ENCODE peak calls at places on chromosome 20, in seven cellular contexts. L is AG09319, W is neural crest cell, V is RWPE1, F is choroid plexus epithelial cell, H is cardiac muscle cell, P is tibial artery. B is an unnamed sample.

GRCh38 chr20:31475032-31475431 is at the start of the genes DEFB124 and REM1:
- DNase-seq in P (peak), F (no peak), V (no peak), L (no peak), H (no peak), W (no peak), B (no peak)

GRCh38 chr20:54062812-54063280 is 7.5 kb downstream of the BCAS1 start:
- DNase-seq in L (no peak), H (peak), V (peak), P (no peak), W (no peak), F (peak), B (no peak)

GRCh38 chr20:54103762-54104600 is 33.6 kb upstream of the BCAS1 start:
- DNase-seq in L (no peak), W (no peak), V (no peak), H (no peak), P (no peak), F (no peak), B (no peak)

GRCh38 chr20:51447097-51447764 is 95.3 kb downstream of the NFATC2 start:
- DNase-seq in H (peak), L (peak), F (peak), W (no peak), V (peak), P (peak), B (peak)

GRCh38 chr20:36717657-36718056 is 28.2 kb downstream of the NDRG3 start:
- DNase-seq in L (no peak), F (peak), V (no peak), H (peak), P (no peak), W (no peak), B (no peak)

GRCh38 chr20:17610566-17611289 is 40.9 kb downstream of the DSTN start:
- DNase-seq in P (peak), F (peak), V (no peak), H (no peak), W (no peak), L (no peak), B (no peak)

GRCh38 chr20:50715694-50716093 is 15.7 kb upstream of the PARD6B start:
- DNase-seq in L (no peak), V (no peak), P (no peak), W (no peak), F (no peak), H (no peak), B (no peak)

GRCh38 chr20:52150440-52151258 is 40.9 kb downstream of the ZFP64 start:
- DNase-seq in P (no peak), L (peak), H (peak), V (peak), F (peak), W (peak), B (no peak)

GRCh38 chr20:50848846-50849673 is 54.2 kb downstream of the BCAS4 start:
- DNase-seq in V (no peak), H (no peak), W (no peak), P (no peak), L (no peak), F (peak), B (no peak)

GRCh38 chr20:50762435-50763201 is 31.2 kb downstream of the PARD6B start:
- DNase-seq in W (no peak), F (peak), V (peak), H (peak), P (peak), L (no peak), B (no peak)

GRCh38 chr20:1945134-1945618 is 48.7 kb downstream of the PDYN start:
- DNase-seq in L (peak), H (peak), P (peak), W (no peak), F (no peak), V (no peak), B (no peak)

GRCh38 chr20:51600950-51601349 is 58.4 kb upstream of the NFATC2 start:
- DNase-seq in V (no peak), L (no peak), P (no peak), H (no peak), F (no peak), W (no peak), B (no peak)

GRCh38 chr20:24994470-24995368 is 2.2 kb upstream of the APMAP start:
- DNase-seq in V (peak), F (peak), H (peak), P (peak), W (peak), L (peak), B (peak)

GRCh38 chr20:58511364-58511763 is 3.8 kb downstream of the APCDD1L start:
- DNase-seq in P (no peak), L (peak), H (peak), V (no peak), W (no peak), F (peak), B (no peak)

DNA sequence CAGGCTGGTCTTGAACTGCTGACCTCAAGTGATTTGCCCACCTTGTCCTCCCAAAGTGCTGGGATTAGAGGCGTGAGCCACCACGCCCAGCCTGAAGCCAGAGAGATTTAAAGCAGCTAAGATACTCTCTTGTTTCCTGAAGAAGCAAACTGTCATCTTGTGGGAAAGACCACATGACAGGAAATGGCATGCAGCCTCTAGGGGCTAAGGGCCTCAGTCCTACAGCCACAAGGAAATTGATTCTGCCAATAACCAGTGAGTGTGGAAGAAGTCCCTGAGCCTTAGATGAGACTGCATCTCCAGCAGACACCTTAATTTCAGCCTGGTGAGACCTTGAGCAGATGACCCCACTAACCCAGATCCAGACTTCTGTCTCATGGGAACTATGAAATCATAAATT is 40.9 kb downstream of the KIZ start:
- DNase-seq in H (no peak), P (no peak), L (no peak), V (no peak), W (no peak), F (no peak), B (no peak)
- TF ChIP-seq CTCF in H (no peak), P (no peak), L (no peak), V (no peak), W (no peak), F (no peak), B (no peak)

DNA sequence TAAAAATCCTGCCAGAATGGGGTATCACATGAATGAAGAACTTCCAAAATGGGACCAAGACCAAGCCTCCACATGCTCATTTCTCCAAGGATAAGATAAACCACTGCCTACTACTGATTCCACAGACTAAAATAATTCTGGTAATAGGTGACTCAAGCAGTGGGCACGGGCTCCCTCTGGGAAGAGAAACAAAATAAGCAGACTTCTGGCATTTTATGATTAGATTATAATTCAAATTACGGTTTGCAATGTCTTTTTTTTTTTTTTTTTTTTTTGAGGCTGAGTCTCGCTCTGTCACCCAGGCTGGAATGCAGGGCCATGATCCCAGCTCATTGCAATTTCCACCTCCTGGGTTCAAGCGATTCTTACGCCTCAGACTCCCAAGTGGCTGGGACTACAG is 16.0 kb downstream of the UQCC1 start:
- DNase-seq in P (peak), W (no peak), V (no peak), F (peak), L (peak), H (peak), B (no peak)
- TF ChIP-seq CTCF in P (no peak), W (no peak), V (no peak), F (peak), L (peak), H (peak), B (no peak)

DNA sequence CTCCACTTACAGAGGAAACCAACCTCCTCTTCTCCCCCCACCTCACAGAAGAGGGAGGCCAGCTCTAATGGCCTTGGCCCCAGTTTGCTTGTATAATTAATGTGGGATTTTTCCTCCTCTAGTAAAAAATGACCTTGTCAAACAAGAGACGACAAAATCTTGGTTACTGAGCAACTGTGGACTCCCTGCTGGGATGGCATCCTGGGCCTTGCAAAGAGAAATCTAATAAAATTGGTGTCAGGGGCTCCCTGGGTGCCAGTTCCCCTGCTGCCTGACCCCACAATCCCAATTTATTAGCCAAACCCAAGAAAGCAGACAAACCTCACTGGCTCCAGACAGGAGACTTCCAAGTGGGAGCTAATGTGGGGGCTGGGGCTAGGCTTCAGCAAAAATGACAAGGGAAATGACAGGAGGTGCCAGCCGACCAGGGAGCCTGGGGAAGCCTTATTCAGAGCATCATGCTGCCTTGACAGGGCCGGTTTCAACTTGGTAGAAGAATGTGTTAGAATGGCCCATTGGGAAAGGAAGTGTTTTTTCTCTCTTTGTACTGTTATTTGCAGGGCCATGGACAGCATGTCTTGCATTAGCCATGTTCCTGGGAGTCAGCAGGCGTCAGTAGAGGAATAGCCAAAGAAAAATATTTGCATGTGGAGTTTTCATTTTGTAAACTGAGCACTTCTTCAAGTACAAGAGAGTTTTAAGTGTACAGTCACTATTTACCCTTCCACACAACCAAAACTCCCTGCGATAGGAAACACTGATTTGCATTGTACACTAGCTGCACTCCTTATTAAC is 816.9 kb downstream of the DHX35 start:
- DNase-seq in F (peak), L (no peak), H (no peak), V (no peak), W (no peak), P (no peak), B (no peak)
- TF ChIP-seq CTCF in F (peak), L (peak), H (no peak), V (no peak), W (no peak), P (no peak), B (no peak)

DNA sequence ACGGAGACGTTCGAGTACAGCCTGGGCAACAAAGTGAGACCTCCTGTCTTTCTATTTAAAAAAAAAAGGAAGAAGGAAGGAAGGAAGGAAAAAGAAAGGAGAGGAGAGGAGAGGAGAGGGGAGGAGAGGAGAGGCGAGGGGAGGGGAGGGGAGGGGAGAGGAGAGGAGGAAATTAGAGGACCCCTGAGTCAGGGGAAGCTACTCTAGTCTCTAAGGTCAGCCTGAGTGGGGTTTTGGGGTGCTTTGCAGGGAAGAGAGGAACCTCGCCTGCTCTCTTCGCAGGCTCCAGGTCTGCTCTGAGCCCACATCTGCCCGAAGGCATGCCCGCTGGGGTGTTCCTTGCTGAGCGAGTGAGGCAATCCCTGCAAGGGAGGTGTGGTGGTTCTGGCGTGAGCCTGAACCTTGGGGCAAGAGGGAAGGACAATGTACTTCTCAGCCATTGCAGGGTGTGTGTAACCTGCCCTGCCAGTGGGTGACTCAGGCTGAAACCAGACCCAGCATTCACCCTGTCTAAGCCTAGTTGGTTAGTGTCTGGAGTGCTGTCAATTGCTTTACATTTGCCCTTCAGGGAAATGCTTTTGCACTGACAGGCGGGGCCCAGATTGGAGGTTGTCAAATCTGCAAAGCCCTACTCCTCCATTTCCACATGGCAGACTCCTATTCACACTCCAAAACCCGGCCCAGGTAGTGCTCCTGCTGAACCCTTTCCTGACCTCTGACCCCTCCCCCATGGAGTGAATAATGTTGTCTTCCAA is 15.3 kb upstream of the MMP9 start:
- DNase-seq in V (peak), L (no peak), F (peak), W (no peak), H (no peak), P (no peak), B (no peak)
- TF ChIP-seq CTCF in V (no peak), L (no peak), F (no peak), W (no peak), H (no peak), P (no peak), B (no peak)

GRCh38 chr20:41247523-41248370 is 69.8 kb downstream of the ZHX3 start:
- DNase-seq in L (no peak), H (no peak), W (no peak), F (no peak), P (no peak), V (no peak), B (no peak)

GRCh38 chr20:41248371-41249024 is 69.0 kb downstream of the ZHX3 start:
- DNase-seq in L (no peak), H (peak), V (peak), P (peak), F (peak), W (no peak), B (no peak)

GRCh38 chr20:41242807-41243206 is 74.7 kb downstream of the ZHX3 start:
- DNase-seq in V (no peak), H (no peak), W (no peak), P (no peak), F (no peak), L (no peak), B (no peak)

GRCh38 chr20:41242352-41242751 is 75.2 kb downstream of the ZHX3 start:
- DNase-seq in W (no peak), V (no peak), P (no peak), H (no peak), F (no peak), L (no peak), B (no peak)

GRCh38 chr20:41245086-41245707 is 72.3 kb downstream of the ZHX3 start:
- DNase-seq in V (no peak), P (no peak), F (peak), W (no peak), L (no peak), H (peak), B (no peak)
- TF ChIP-seq CTCF in V (no peak), P (peak), F (peak), W (no peak), L (peak), H (no peak), B (no peak)

DNA sequence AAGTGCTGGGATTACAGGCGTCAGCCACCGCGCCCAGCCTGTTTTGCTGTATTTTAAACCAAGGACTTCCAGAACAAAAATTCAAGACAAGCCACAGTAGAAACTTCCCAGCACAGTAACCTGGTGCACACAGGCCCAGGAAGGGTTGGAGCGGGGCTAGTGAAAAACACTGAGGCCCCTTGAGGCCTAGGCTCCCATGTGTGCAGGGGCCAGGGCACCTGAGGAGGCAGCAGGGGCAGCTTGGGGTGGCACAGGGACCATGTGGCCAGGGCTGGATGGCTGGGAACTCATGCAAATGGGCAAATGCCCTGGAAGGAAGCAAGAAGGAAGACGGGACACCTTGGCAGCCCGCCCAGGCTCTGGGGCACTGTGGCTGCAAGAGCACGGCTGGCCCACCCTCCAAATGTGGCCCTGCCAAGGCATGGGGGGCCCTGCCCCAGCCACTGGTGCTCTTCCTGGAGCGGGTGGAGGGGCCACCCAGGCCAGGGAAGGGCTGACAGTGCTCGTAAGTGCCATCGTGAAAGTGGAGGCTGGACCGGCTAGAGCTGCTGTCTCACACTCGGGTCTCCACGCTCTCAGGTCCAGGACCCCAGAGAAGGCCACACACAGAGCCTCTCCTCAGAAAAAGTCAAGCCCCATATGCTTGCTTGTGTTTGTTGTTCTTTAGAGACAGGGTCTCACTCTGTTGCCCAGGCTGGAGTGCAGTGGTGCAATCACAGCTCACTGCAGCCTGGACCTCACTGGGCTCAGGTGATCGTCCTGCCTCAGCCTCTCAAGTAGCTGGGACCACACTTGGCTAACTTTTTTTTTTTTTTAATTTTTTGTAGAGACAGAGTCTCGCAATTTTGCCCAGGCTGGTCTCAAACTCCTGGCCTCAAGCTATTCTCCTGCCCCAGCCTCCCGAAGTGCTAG is 10.3 kb downstream of the SLC2A4RG start:
- DNase-seq in W (no peak), L (no peak), V (no peak), F (no peak), H (no peak), P (no peak), B (no peak)
- TF ChIP-seq CTCF in W (no peak), L (no peak), V (no peak), F (no peak), H (no peak), P (no peak), B (no peak)

GRCh38 chr20:12808006-12808567 is 200.7 kb upstream of the SPTLC3 start:
- DNase-seq in V (no peak), P (no peak), W (no peak), L (no peak), H (no peak), F (no peak), B (no peak)
- TF ChIP-seq CTCF in V (no peak), P (no peak), W (no peak), L (no peak), H (no peak), F (no peak), B (no peak)

GRCh38 chr20:3000852-3001523 is 42.4 kb upstream of the GNRH2 start:
- DNase-seq in W (no peak), F (peak), V (peak), L (peak), P (no peak), H (peak), B (no peak)
- TF ChIP-seq CTCF in W (peak), F (peak), V (peak), L (peak), P (peak), H (peak), B (peak)